ENCODE peak calls at places on chromosomes 11 and 22, in ten cellular contexts. C is choroid plexus epithelial cell; V is CD8-positive, alpha-beta T cell; S is WERI-Rb-1; A is epithelial cell of esophagus; Y is MCF 10A; J is HepG2; D is AG09319; Q is HFFc6; W is tibial nerve. U is an unnamed sample.
A peak's percentile ranks its signal among the peaks of the same experiment; 100 is the strongest.

GRCh38 chr22:29517215-29517908 is 36.2 kb downstream of the THOC5 start:
- DNase-seq in C (no peak), V (no peak), S (no peak), A (no peak), Y (peak; percentile 9), J (no peak), D (no peak), Q (no peak), W (no peak), U (no peak)

GRCh38 chr22:42662114-42663021 is 13.2 kb upstream of the CYB5R3 start:
- DNase-seq in C (peak; percentile 66), V (peak; percentile 74), S (peak; percentile 80), A (peak; percentile 56), Y (peak; percentile 74), J (no peak), D (no peak), Q (peak; percentile 41), W (peak; percentile 89), U (peak; percentile 85)

GRCh38 chr22:37742374-37743092 is 45.7 kb downstream of the TRIOBP start:
- DNase-seq in C (peak; percentile 86), V (no peak), S (no peak), A (peak; percentile 92), Y (peak; percentile 95), J (no peak), D (peak; percentile 64), Q (peak; percentile 88), W (peak; percentile 39), U (peak; percentile 79)

GRCh38 chr22:43226368-43226979 is 39.5 kb upstream of the TTLL12 start:
- DNase-seq in C (peak; percentile 10), V (no peak), S (peak; percentile 73), A (no peak), Y (no peak), J (peak; percentile 23), D (no peak), Q (peak; percentile 30), W (no peak), U (no peak)

GRCh38 chr11:118353084-118353710 is 6.2 kb upstream of the UBE4A start:
- DNase-seq in C (peak; percentile 40), V (no peak), S (no peak), A (peak; percentile 32), Y (peak; percentile 43), J (no peak), D (no peak), Q (peak; percentile 8), W (no peak), U (no peak)

GRCh38 chr22:42717197-42717967 is 3.3 kb downstream of the A4GALT start:
- DNase-seq in C (no peak), V (no peak), S (peak; percentile 53), A (peak; percentile 73), Y (peak; percentile 42), J (no peak), D (no peak), Q (no peak), W (no peak), U (peak; percentile 82)

GRCh38 chr11:129252621-129253020 is 60.5 kb upstream of the ARHGAP32 start:
- DNase-seq in C (no peak), V (no peak), S (no peak), A (no peak), Y (no peak), J (no peak), D (no peak), Q (no peak), W (no peak), U (no peak)

GRCh38 chr11:2399488-2400068 is 972 bp upstream of the TSSC4 start:
- DNase-seq in C (peak; percentile 58), V (no peak), S (peak; percentile 35), A (peak; percentile 27), Y (peak; percentile 19), J (no peak), D (no peak), Q (no peak), W (no peak), U (no peak)

GRCh38 chr11:122743949-122744876 is 88.7 kb downstream of the UBASH3B start:
- DNase-seq in C (no peak), V (peak; percentile 82), S (no peak), A (no peak), Y (no peak), J (no peak), D (no peak), Q (no peak), W (peak; percentile 29), U (no peak)

GRCh38 chr11:6667733-6668374 is 12.2 kb upstream of the DCHS1 start:
- DNase-seq in C (peak; percentile 59), V (no peak), S (no peak), A (peak; percentile 30), Y (peak; percentile 43), J (peak; percentile 41), D (no peak), Q (peak; percentile 47), W (no peak), U (no peak)

GRCh38 chr11:83773950-83774880 is 488.0 kb upstream of the CCDC90B start:
- DNase-seq in C (peak; percentile 39), V (no peak), S (no peak), A (peak; percentile 14), Y (peak; percentile 2), J (no peak), D (no peak), Q (peak; percentile 68), W (no peak), U (no peak)

GRCh38 chr11:1202154-1202775 is 20.6 kb upstream of the MUC5B start:
- DNase-seq in C (no peak), V (no peak), S (peak; percentile 7), A (no peak), Y (no peak), J (no peak), D (no peak), Q (no peak), W (no peak), U (no peak)

GRCh38 chr22:42307806-42308563 is 37.5 kb upstream of the TCF20 start:
- DNase-seq in C (no peak), V (peak; percentile 14), S (peak; percentile 88), A (no peak), Y (no peak), J (no peak), D (no peak), Q (no peak), W (no peak), U (no peak)

GRCh38 chr22:17890245-17890671 is 116.0 kb upstream of the BID start:
- DNase-seq in C (no peak), V (no peak), S (no peak), A (peak; percentile 58), Y (peak; percentile 14), J (no peak), D (no peak), Q (no peak), W (no peak), U (no peak)

GRCh38 chr22:17891427-17892167 is 117.3 kb upstream of the BID start:
- DNase-seq in C (no peak), V (no peak), S (peak; percentile 61), A (no peak), Y (no peak), J (peak; percentile 7), D (no peak), Q (no peak), W (no peak), U (no peak)

GRCh38 chr22:17890892-17891291 is 116.6 kb upstream of the BID start:
- DNase-seq in C (no peak), V (no peak), S (no peak), A (no peak), Y (no peak), J (no peak), D (no peak), Q (no peak), W (no peak), U (no peak)

GRCh38 chr22:17888439-17888838 is 114.2 kb upstream of the BID start:
- DNase-seq in C (no peak), V (no peak), S (no peak), A (no peak), Y (no peak), J (no peak), D (no peak), Q (no peak), W (no peak), U (no peak)

GRCh38 chr22:17888855-17889254 is 114.6 kb upstream of the BID start:
- DNase-seq in C (peak; percentile 71), V (peak; percentile 15), S (no peak), A (no peak), Y (no peak), J (no peak), D (no peak), Q (no peak), W (no peak), U (no peak)
- TF ChIP-seq CTCF in C (peak; percentile 79), V (no peak), S (no peak), A (peak; percentile 11), Y (no peak), J (no peak), D (peak; percentile 25), Q (peak; percentile 59), W (peak; percentile 26), U (peak; percentile 24)

GRCh38 chr22:20567993-20568417 is 60.6 kb downstream of the MED15 start:
- DNase-seq in C (peak; percentile 75), V (no peak), S (peak; percentile 47), A (peak; percentile 45), Y (peak; percentile 48), J (no peak), D (no peak), Q (peak; percentile 66), W (no peak), U (no peak)
- TF ChIP-seq CTCF in C (peak; percentile 71), V (no peak), S (peak; percentile 62), A (peak; percentile 27), Y (peak; percentile 27), J (peak; percentile 20), D (peak; percentile 66), Q (peak; percentile 77), W (no peak), U (no peak)

GRCh38 chr11:75351541-75352416 is at the start of gene ARRB1:
- DNase-seq in C (peak; percentile 58), V (peak; percentile 60), S (peak; percentile 82), A (peak; percentile 51), Y (peak; percentile 41), J (peak; percentile 90), D (no peak), Q (peak; percentile 18), W (peak; percentile 47), U (peak; percentile 52)

GRCh38 chr11:75350743-75351540 is 519 bp downstream of the ARRB1 start:
- DNase-seq in C (no peak), V (peak; percentile 59), S (peak; percentile 57), A (peak; percentile 43), Y (no peak), J (no peak), D (no peak), Q (no peak), W (no peak), U (peak; percentile 34)

GRCh38 chr11:75350122-75350742 is 1.2 kb downstream of the ARRB1 start:
- DNase-seq in C (no peak), V (no peak), S (no peak), A (no peak), Y (no peak), J (no peak), D (no peak), Q (no peak), W (no peak), U (no peak)

GRCh38 chr11:75355051-75355450 is 3.6 kb upstream of the ARRB1 start:
- DNase-seq in C (no peak), V (no peak), S (no peak), A (no peak), Y (no peak), J (no peak), D (no peak), Q (no peak), W (no peak), U (no peak)

GRCh38 chr11:75352417-75353206 is 1.2 kb upstream of the ARRB1 start:
- DNase-seq in C (no peak), V (no peak), S (no peak), A (no peak), Y (no peak), J (no peak), D (no peak), Q (no peak), W (no peak), U (no peak)
- TF ChIP-seq CTCF in C (no peak), V (no peak), S (no peak), A (no peak), Y (no peak), J (no peak), D (no peak), Q (no peak), W (no peak), U (no peak)

GRCh38 chr11:101862410-101863233 is 52.2 kb upstream of the CEP126 start:
- DNase-seq in C (peak; percentile 92), V (no peak), S (peak; percentile 33), A (peak; percentile 65), Y (peak; percentile 68), J (peak; percentile 76), D (peak; percentile 48), Q (peak; percentile 72), W (no peak), U (no peak)
- TF ChIP-seq CTCF in C (peak; percentile 84), V (no peak), S (peak; percentile 54), A (peak; percentile 62), Y (peak; percentile 39), J (peak; percentile 81), D (peak; percentile 69), Q (peak; percentile 78), W (peak; percentile 30), U (peak; percentile 16)